ENCODE peak calls at places on chromosome 21, in eight cellular contexts. I is kidney tubule cell, Q is HS-27A, R is coronary artery, T is osteocyte, B is choroid plexus epithelial cell, F is neural crest cell, N is Calu3. A is an unnamed sample.

GRCh38 chr21:35399706-35400105 is 350.6 kb upstream of the RUNX1 start:
- DNase-seq in I (no peak), Q (no peak), R (no peak), T (no peak), B (no peak), F (no peak), N (no peak), A (no peak)

GRCh38 chr21:46199436-46200373 is 15.4 kb upstream of the SPATC1L start:
- DNase-seq in I (no peak), Q (no peak), R (no peak), T (no peak), B (no peak), F (no peak), N (no peak), A (no peak)

GRCh38 chr21:36005018-36005417 is 55.3 kb downstream of the SETD4 start:
- DNase-seq in I (no peak), Q (no peak), R (no peak), T (no peak), B (peak), F (no peak), N (no peak), A (no peak)

GRCh38 chr21:44063151-44063912 is 43.9 kb upstream of the PWP2 start:
- DNase-seq in I (no peak), Q (no peak), R (peak), T (no peak), B (no peak), F (no peak), N (no peak), A (no peak)

GRCh38 chr21:37877888-37878684 is 38.2 kb downstream of the KCNJ6 start:
- DNase-seq in I (no peak), Q (no peak), R (no peak), T (no peak), B (no peak), F (no peak), N (no peak), A (no peak)

GRCh38 chr21:27277122-27277521 is 310.2 kb upstream of the ADAMTS5 start:
- DNase-seq in I (no peak), Q (no peak), R (no peak), T (no peak), B (peak), F (no peak), N (no peak), A (no peak)

GRCh38 chr21:31335957-31336738 is 7.9 kb downstream of the TIAM1 start:
- DNase-seq in I (peak), Q (peak), R (no peak), T (no peak), B (peak), F (no peak), N (no peak), A (no peak)

GRCh38 chr21:35203093-35204021 is 154.3 kb upstream of the RUNX1 start:
- DNase-seq in I (peak), Q (no peak), R (no peak), T (no peak), B (peak), F (no peak), N (no peak), A (no peak)

GRCh38 chr21:15604424-15604823 is 125.4 kb upstream of the USP25 start:
- DNase-seq in I (peak), Q (peak), R (no peak), T (no peak), B (peak), F (no peak), N (peak), A (no peak)

GRCh38 chr21:34367320-34367935 is 3.6 kb downstream of the KCNE2 start:
- DNase-seq in I (peak), Q (no peak), R (peak), T (peak), B (peak), F (peak), N (peak), A (no peak)

GRCh38 chr21:39232926-39233325 is 49.7 kb upstream of the PSMG1 start:
- DNase-seq in I (no peak), Q (no peak), R (no peak), T (no peak), B (peak), F (no peak), N (no peak), A (no peak)

GRCh38 chr21:35225573-35225972 is 176.5 kb upstream of the RUNX1 start:
- DNase-seq in I (no peak), Q (no peak), R (no peak), T (no peak), B (no peak), F (no peak), N (no peak), A (no peak)

GRCh38 chr21:26811031-26811430 is 34.2 kb downstream of the ADAMTS1 start:
- DNase-seq in I (no peak), Q (no peak), R (no peak), T (no peak), B (peak), F (no peak), N (no peak), A (no peak)

GRCh38 chr21:46603228-46603627 is 1.7 kb downstream of the S100B start:
- DNase-seq in I (no peak), Q (no peak), R (no peak), T (no peak), B (no peak), F (no peak), N (peak), A (no peak)

GRCh38 chr21:38460171-38460742 is 38.0 kb downstream of the ERG start:
- DNase-seq in I (no peak), Q (no peak), R (no peak), T (no peak), B (peak), F (no peak), N (no peak), A (no peak)

GRCh38 chr21:15514073-15514946 is 215.5 kb upstream of the USP25 start:
- DNase-seq in I (no peak), Q (no peak), R (no peak), T (no peak), B (no peak), F (no peak), N (no peak), A (no peak)

GRCh38 chr21:46323227-46323709 is 402 bp downstream of the C21orf58 start:
- DNase-seq in I (peak), Q (no peak), R (no peak), T (no peak), B (peak), F (no peak), N (no peak), A (no peak)

GRCh38 chr21:33064623-33064996 is 5.3 kb upstream of the OLIG1 start:
- DNase-seq in I (no peak), Q (no peak), R (no peak), T (no peak), B (no peak), F (no peak), N (no peak), A (no peak)